ENCODE peak calls at places on chromosomes 7 and 10, in six cellular contexts. N is cardiac muscle cell, R is stomach, K is kidney, V is astrocyte, E is endodermal cell. T is an unnamed sample.

GRCh38 chr10:23610626-23611307 is 171.9 kb downstream of the OTUD1 start:
- DNase-seq in N (no peak), R (no peak), K (no peak), V (no peak), E (no peak), T (no peak)

GRCh38 chr7:94338921-94339371 is 55.7 kb upstream of the COL1A2 start:
- DNase-seq in N (no peak), R (no peak), K (no peak), V (peak; percentile 74), E (no peak), T (no peak)

GRCh38 chr7:27173412-27174076 is 576 bp downstream of the HOXA10 start:
- DNase-seq in N (no peak), R (peak; percentile 28), K (peak; percentile 79), V (no peak), E (peak; percentile 72), T (peak; percentile 70)

GRCh38 chr7:66182920-66183319 is 22.2 kb upstream of the TPST1 start:
- DNase-seq in N (peak; percentile 34), R (no peak), K (no peak), V (no peak), E (no peak), T (no peak)

GRCh38 chr10:43119416-43120115 is 18.7 kb upstream of the CSGALNACT2 start:
- DNase-seq in N (no peak), R (no peak), K (peak; percentile 73), V (no peak), E (no peak), T (peak; percentile 17)

GRCh38 chr10:113550365-113550764 is 2.5 kb upstream of the HABP2 start:
- DNase-seq in N (peak; percentile 21), R (no peak), K (no peak), V (peak; percentile 44), E (no peak), T (no peak)

GRCh38 chr7:127891854-127892438 is 139.3 kb downstream of the LRRC4 start:
- DNase-seq in N (no peak), R (no peak), K (no peak), V (no peak), E (no peak), T (no peak)

GRCh38 chr7:127769696-127770400 is 117.9 kb downstream of the SND1 start:
- DNase-seq in N (peak; percentile 71), R (no peak), K (no peak), V (peak; percentile 69), E (no peak), T (no peak)

GRCh38 chr10:79179404-79180309 is 110.9 kb downstream of the ZMIZ1 start:
- DNase-seq in N (no peak), R (no peak), K (peak; percentile 76), V (peak; percentile 35), E (peak; percentile 79), T (no peak)
- H3K4me1 ChIP-seq in N (peaks cover 83% of the 10 kb centered on the region), R (peaks cover 86% of the 10 kb centered on the region), K (peaks cover 75% of the 10 kb centered on the region), V (peaks cover 89% of the 10 kb centered on the region), E (peaks cover 14% of the 10 kb centered on the region), T (peaks cover 34% of the 10 kb centered on the region)

GRCh38 chr10:93815304-93816091 is 57.8 kb downstream of the LGI1 start:
- DNase-seq in N (no peak), R (no peak), K (no peak), V (no peak), E (peak; percentile 72), T (no peak)
- TF ChIP-seq CTCF in N (no peak), R (no peak), K (no peak), V (no peak), E (peak; percentile 57), T (no peak)

GRCh38 chr10:102003541-102003940 is 52.4 kb downstream of the ARMH3 start:
- DNase-seq in N (peak; percentile 53), R (no peak), K (no peak), V (no peak), E (no peak), T (no peak)
- H3K4me1 ChIP-seq in N (peaks cover 17% of the 10 kb centered on the region), R (no peaks in the 10 kb centered on the region), K (no peaks in the 10 kb centered on the region), V (no peaks in the 10 kb centered on the region), E (no peaks in the 10 kb centered on the region), T (no peaks in the 10 kb centered on the region)

DNA sequence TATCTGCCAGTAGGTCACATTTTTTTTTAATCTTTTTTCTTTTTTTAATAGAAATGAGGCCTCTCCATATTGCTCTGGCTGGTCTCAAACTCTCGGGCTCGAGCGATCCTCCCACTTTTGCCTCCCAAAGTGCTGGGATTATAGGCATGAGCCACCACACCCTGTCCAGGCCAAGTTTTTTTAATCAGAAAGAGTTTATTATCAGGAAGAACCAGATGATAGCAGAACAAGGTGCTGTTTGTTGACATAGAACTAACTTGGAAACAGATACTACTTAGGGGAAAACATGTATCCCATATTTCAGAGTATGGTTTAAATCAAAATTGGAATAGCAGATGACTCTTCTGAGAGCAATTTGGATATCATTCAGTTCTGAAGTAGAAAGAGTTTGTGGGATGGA is 118.6 kb downstream of the NRF1 start:
- DNase-seq in N (no peak), R (no peak), K (no peak), V (no peak), E (no peak), T (no peak)
- TF ChIP-seq CTCF in N (no peak), R (no peak), K (no peak), V (no peak), E (no peak), T (no peak)

GRCh38 chr10:61987537-61987936 is 86.0 kb downstream of the ARID5B start:
- DNase-seq in N (no peak), R (no peak), K (no peak), V (no peak), E (no peak), T (no peak)

GRCh38 chr10:61984803-61985418 is 83.4 kb downstream of the ARID5B start:
- DNase-seq in N (no peak), R (no peak), K (no peak), V (no peak), E (no peak), T (no peak)

GRCh38 chr10:61986357-61986756 is 84.9 kb downstream of the ARID5B start:
- DNase-seq in N (no peak), R (no peak), K (no peak), V (no peak), E (no peak), T (no peak)

GRCh38 chr10:61986788-61987187 is 85.3 kb downstream of the ARID5B start:
- DNase-seq in N (no peak), R (no peak), K (no peak), V (no peak), E (peak; percentile 47), T (no peak)

DNA sequence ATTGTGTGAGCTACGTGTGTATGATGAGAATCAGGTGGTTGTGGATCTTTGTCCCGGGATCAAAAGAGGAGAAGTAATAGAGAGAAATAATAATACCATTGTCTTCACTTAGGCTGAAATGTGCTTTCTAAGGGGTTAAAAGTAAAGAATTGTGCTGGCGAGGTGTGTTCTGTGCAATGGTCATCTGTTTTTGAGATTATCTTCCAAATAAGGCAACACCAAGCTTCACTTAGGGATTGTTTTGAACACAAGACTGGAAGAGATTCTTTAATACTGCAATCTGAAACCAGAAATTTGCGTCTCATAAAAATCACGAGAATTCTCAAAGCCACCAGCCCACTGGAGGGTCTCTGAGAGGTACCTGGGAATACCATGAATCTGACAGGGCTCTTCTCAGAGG is 84.2 kb downstream of the ARID5B start:
- DNase-seq in N (no peak), R (no peak), K (no peak), V (no peak), E (no peak), T (no peak)
- H3K4me1 ChIP-seq in N (no peaks in the 10 kb centered on the region), R (peaks cover 28% of the 10 kb centered on the region), K (no peaks in the 10 kb centered on the region), V (no peaks in the 10 kb centered on the region), E (no peaks in the 10 kb centered on the region), T (peaks cover 12% of the 10 kb centered on the region)